ENCODE peak calls at places on chromosomes 1 and 21, in seven cellular contexts. N, E, V, J, Q, R and F are unnamed samples.

GRCh38 chr1:149888999-149889289 is 10.4 kb upstream of the BOLA1 start:
- DNase-seq in N (no peak), V (peak), Q (peak), E (peak), R (no peak), J (peak), F (no peak)

GRCh38 chr1:42259059-42259738 is 75.8 kb downstream of the FOXJ3 start:
- DNase-seq in E (no peak), R (no peak), J (no peak), N (no peak), Q (no peak), V (peak), F (no peak)

GRCh38 chr1:983736-984475 is 2.0 kb upstream of the PERM1 start:
- DNase-seq in N (peak), Q (peak), R (peak), E (no peak), J (peak), V (no peak), F (peak)

GRCh38 chr1:201450721-201451291 is 18.2 kb downstream of the PHLDA3 start:
- DNase-seq in V (peak), Q (peak), E (peak), R (peak), J (peak), N (peak), F (peak)

GRCh38 chr1:156124557-156125483 is 10.3 kb downstream of the LMNA start:
- DNase-seq in E (peak), Q (peak), N (no peak), J (peak), V (no peak), R (no peak), F (no peak)

GRCh38 chr1:96962807-96963206 is 241.2 kb downstream of the PTBP2 start:
- DNase-seq in E (peak), R (no peak), J (no peak), V (peak), N (no peak), Q (peak), F (no peak)

GRCh38 chr1:64499966-64500365 is 30.0 kb downstream of the CACHD1 start:
- DNase-seq in J (no peak), Q (peak), N (no peak), V (no peak), R (no peak), E (no peak), F (no peak)

GRCh38 chr1:241411776-241412338 is 54.9 kb upstream of the RGS7 start:
- DNase-seq in Q (no peak), N (no peak), V (no peak), R (no peak), E (no peak), J (no peak), F (no peak)

GRCh38 chr1:3312894-3313578 is 141.4 kb upstream of the ARHGEF16 start:
- DNase-seq in V (peak), J (peak), Q (peak), R (no peak), N (peak), E (peak), F (peak)

GRCh38 chr21:14675774-14676530 is 129.8 kb upstream of the SAMSN1 start:
- DNase-seq in V (no peak), R (no peak), E (no peak), J (no peak), Q (no peak), N (no peak), F (no peak)

GRCh38 chr1:154696460-154696859 is 88.5 kb upstream of the ADAR start:
- DNase-seq in V (no peak), J (no peak), N (no peak), E (peak), R (no peak), Q (no peak), F (no peak)

GRCh38 chr1:24541711-24542346 is 14.1 kb upstream of the NCMAP start:
- DNase-seq in V (no peak), Q (peak), N (no peak), E (no peak), R (peak), J (no peak), F (peak)

GRCh38 chr1:109739738-109740614 is 862 bp downstream of the GSTM3 start:
- DNase-seq in N (peak), J (peak), E (peak), R (peak), Q (peak), V (peak), F (peak)

GRCh38 chr1:232599178-232600041 is 30.5 kb downstream of the SIPA1L2 start:
- DNase-seq in N (no peak), E (no peak), R (no peak), J (no peak), V (no peak), Q (no peak), F (no peak)

GRCh38 chr1:212635141-212635601 is 26.6 kb downstream of the ATF3 start:
- DNase-seq in V (peak), E (no peak), N (no peak), Q (peak), J (no peak), R (no peak), F (no peak)

GRCh38 chr1:84669831-84670230 is 20.4 kb downstream of the SSX2IP start:
- DNase-seq in E (no peak), N (no peak), Q (no peak), V (peak), R (no peak), J (no peak), F (no peak)

GRCh38 chr1:84674021-84674420 is 16.2 kb downstream of the SSX2IP start:
- DNase-seq in E (no peak), R (no peak), J (no peak), Q (no peak), N (no peak), V (no peak), F (no peak)

GRCh38 chr1:84672080-84672735 is 18.1 kb downstream of the SSX2IP start:
- DNase-seq in J (no peak), V (no peak), E (no peak), R (no peak), Q (no peak), N (no peak), F (no peak)

GRCh38 chr1:84665703-84666317 is 24.5 kb downstream of the SSX2IP start:
- DNase-seq in E (no peak), Q (no peak), J (no peak), N (no peak), V (peak), R (no peak), F (no peak)

DNA sequence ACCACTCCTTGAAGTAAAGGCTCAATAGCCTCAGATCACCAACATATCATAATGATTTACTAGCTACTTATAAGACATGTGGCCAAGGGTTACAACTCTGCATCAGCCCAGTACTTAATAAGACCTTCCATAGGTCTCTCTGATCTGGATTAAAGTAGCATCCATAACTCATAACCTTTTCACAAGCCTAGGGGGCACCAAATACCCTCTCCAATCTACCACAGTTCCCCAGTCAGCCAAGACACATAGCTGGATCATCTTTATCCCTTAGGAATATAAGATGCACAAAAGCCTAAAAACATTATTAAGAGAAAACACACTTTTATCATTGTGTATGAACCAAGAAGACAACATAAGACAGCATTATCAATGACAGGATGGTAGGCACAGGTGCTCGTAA is 22.1 kb downstream of the SSX2IP start:
- DNase-seq in E (no peak), R (no peak), N (no peak), J (no peak), Q (no peak), V (peak), F (no peak)
- TF ChIP-seq CTCF in E (no peak), R (no peak), N (no peak), J (peak), Q (no peak), V (peak), F (no peak)

DNA sequence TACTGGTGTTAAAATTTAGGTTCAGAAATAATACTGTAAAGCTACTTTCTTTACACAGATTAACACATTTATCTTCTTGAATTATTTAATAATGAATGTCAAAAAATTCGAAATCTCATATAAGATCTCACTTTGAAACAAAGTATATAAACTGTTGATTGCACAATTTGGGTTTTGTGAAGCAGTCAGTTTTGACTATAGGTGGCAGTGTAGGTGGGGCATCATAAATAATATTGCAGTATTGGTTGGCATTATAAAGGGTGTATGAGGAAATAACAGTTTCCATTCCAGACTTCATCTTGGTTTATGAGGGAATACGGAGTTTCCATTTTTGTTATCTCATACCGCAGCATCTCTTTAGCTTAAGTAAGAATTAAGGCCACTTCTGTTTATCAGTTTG is 49.9 kb downstream of the SUCO start:
- DNase-seq in N (no peak), E (no peak), J (no peak), V (no peak), Q (no peak), R (no peak), F (no peak)
- TF ChIP-seq CTCF in N (no peak), E (no peak), J (no peak), V (peak), Q (no peak), R (no peak), F (no peak)

GRCh38 chr1:160777486-160778089 is 18.4 kb upstream of the LY9 start:
- DNase-seq in N (peak), V (peak), Q (peak), J (no peak), E (no peak), R (peak), F (peak)
- TF ChIP-seq CTCF in N (peak), V (peak), Q (peak), J (no peak), E (peak), R (peak), F (peak)

GRCh38 chr21:44846201-44846484 is 27.3 kb downstream of the PTTG1IP start:
- DNase-seq in E (no peak), J (no peak), N (no peak), V (no peak), R (no peak), Q (no peak), F (no peak)
- TF ChIP-seq CTCF in E (no peak), J (no peak), N (peak), V (no peak), R (no peak), Q (peak), F (no peak)

DNA sequence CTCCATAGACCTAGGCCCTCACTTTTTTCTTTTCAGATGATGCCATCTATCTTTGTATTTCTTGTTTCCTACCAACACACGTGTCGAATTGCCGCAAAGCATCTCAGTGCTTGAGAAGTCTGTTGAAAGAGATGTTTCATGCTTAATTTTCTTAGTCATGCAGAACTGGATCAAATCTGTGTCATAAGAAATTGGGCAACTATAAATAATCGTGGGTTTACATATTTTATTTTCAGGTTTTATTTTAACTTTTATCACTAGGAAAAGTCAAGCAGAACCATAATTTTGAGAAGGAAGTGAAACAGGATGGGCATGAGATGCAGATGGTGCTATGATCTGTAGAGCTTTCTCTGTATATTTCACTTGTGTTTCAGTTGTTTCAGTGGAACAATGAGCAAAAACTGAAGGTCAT is 199.3 kb downstream of the S1PR1 start:
- DNase-seq in E (no peak), Q (no peak), J (no peak), R (no peak), N (no peak), V (no peak), F (no peak)
- TF ChIP-seq CTCF in E (no peak), Q (no peak), J (no peak), R (no peak), N (no peak), V (no peak), F (no peak)

GRCh38 chr1:45687753-45688737 is at the start of gene TMEM69:
- DNase-seq in Q (peak), V (peak), N (peak), R (peak), E (peak), J (peak), F (peak)
- TF ChIP-seq CTCF in Q (no peak), V (peak), N (peak), R (no peak), E (peak), J (no peak), F (no peak)